ENCODE peak calls at places on chromosomes 2 and 18, in four cellular contexts. One of them, this sample, is unnamed.

GRCh38 chr18:24276994-24277393 is 120.6 kb downstream of the OSBPL1A start:
- DNase-seq in CD4-positive, alpha-beta T cell: no peak
- DNase-seq in GM13976: no peak
- DNase-seq in activated CD8-positive, alpha-beta memory T cell treated with anti-CD3 and anti-CD28 coated beads, Interleukin-2, amount 50 U/mL, for 4 hours: no peak
- DNase-seq in this sample: no peak

GRCh38 chr2:74516070-74516633 is 1.9 kb downstream of the TLX2 start:
- DNase-seq in CD4-positive, alpha-beta T cell: peak
- DNase-seq in GM13976: peak
- DNase-seq in activated CD8-positive, alpha-beta memory T cell treated with anti-CD3 and anti-CD28 coated beads, Interleukin-2, amount 50 U/mL, for 4 hours: peak
- DNase-seq in this sample: no peak

GRCh38 chr2:231163011-231163410 is 35.4 kb upstream of the ARMC9 start:
- DNase-seq in CD4-positive, alpha-beta T cell: no peak
- DNase-seq in GM13976: no peak
- DNase-seq in activated CD8-positive, alpha-beta memory T cell treated with anti-CD3 and anti-CD28 coated beads, Interleukin-2, amount 50 U/mL, for 4 hours: no peak
- DNase-seq in this sample: no peak

GRCh38 chr2:148338544-148338943 is 306.0 kb upstream of the EPC2 start:
- DNase-seq in CD4-positive, alpha-beta T cell: no peak
- DNase-seq in GM13976: no peak
- DNase-seq in activated CD8-positive, alpha-beta memory T cell treated with anti-CD3 and anti-CD28 coated beads, Interleukin-2, amount 50 U/mL, for 4 hours: no peak
- DNase-seq in this sample: no peak

GRCh38 chr18:75491361-75491760 is 63.9 kb upstream of the SMIM21 start:
- DNase-seq in CD4-positive, alpha-beta T cell: no peak
- DNase-seq in GM13976: no peak
- DNase-seq in activated CD8-positive, alpha-beta memory T cell treated with anti-CD3 and anti-CD28 coated beads, Interleukin-2, amount 50 U/mL, for 4 hours: no peak
- DNase-seq in this sample: no peak

GRCh38 chr2:50791271-50791670 is 240.7 kb downstream of the NRXN1 start:
- DNase-seq in CD4-positive, alpha-beta T cell: no peak
- DNase-seq in GM13976: no peak
- DNase-seq in activated CD8-positive, alpha-beta memory T cell treated with anti-CD3 and anti-CD28 coated beads, Interleukin-2, amount 50 U/mL, for 4 hours: no peak
- DNase-seq in this sample: no peak

GRCh38 chr18:62848946-62849345 is 133.6 kb downstream of the PHLPP1 start:
- DNase-seq in CD4-positive, alpha-beta T cell: no peak
- DNase-seq in GM13976: no peak
- DNase-seq in activated CD8-positive, alpha-beta memory T cell treated with anti-CD3 and anti-CD28 coated beads, Interleukin-2, amount 50 U/mL, for 4 hours: no peak
- DNase-seq in this sample: no peak

GRCh38 chr2:238016526-238016925 is 44.3 kb upstream of the SCLY start:
- DNase-seq in CD4-positive, alpha-beta T cell: no peak
- DNase-seq in GM13976: no peak
- DNase-seq in activated CD8-positive, alpha-beta memory T cell treated with anti-CD3 and anti-CD28 coated beads, Interleukin-2, amount 50 U/mL, for 4 hours: no peak
- DNase-seq in this sample: peak

GRCh38 chr2:95390881-95391321 is 11.6 kb upstream of the FAHD2A start:
- DNase-seq in CD4-positive, alpha-beta T cell: no peak
- DNase-seq in GM13976: no peak
- DNase-seq in activated CD8-positive, alpha-beta memory T cell treated with anti-CD3 and anti-CD28 coated beads, Interleukin-2, amount 50 U/mL, for 4 hours: no peak
- DNase-seq in this sample: no peak

GRCh38 chr2:69138247-69138754 is 125.3 kb downstream of the ANTXR1 start:
- DNase-seq in CD4-positive, alpha-beta T cell: no peak
- DNase-seq in GM13976: no peak
- DNase-seq in activated CD8-positive, alpha-beta memory T cell treated with anti-CD3 and anti-CD28 coated beads, Interleukin-2, amount 50 U/mL, for 4 hours: no peak
- DNase-seq in this sample: no peak

GRCh38 chr2:15687720-15688119 is 96.1 kb downstream of the DDX1 start:
- DNase-seq in CD4-positive, alpha-beta T cell: no peak
- DNase-seq in GM13976: no peak
- DNase-seq in activated CD8-positive, alpha-beta memory T cell treated with anti-CD3 and anti-CD28 coated beads, Interleukin-2, amount 50 U/mL, for 4 hours: no peak
- DNase-seq in this sample: no peak

GRCh38 chr2:207640160-207640559 is 15.0 kb upstream of the METTL21A start:
- DNase-seq in CD4-positive, alpha-beta T cell: no peak
- DNase-seq in GM13976: no peak
- DNase-seq in activated CD8-positive, alpha-beta memory T cell treated with anti-CD3 and anti-CD28 coated beads, Interleukin-2, amount 50 U/mL, for 4 hours: no peak
- DNase-seq in this sample: no peak

GRCh38 chr2:20992201-20992711 is 51.6 kb downstream of the APOB start:
- DNase-seq in CD4-positive, alpha-beta T cell: no peak
- DNase-seq in GM13976: no peak
- DNase-seq in activated CD8-positive, alpha-beta memory T cell treated with anti-CD3 and anti-CD28 coated beads, Interleukin-2, amount 50 U/mL, for 4 hours: no peak
- DNase-seq in this sample: no peak

GRCh38 chr2:60479226-60480088 is 74.0 kb downstream of the BCL11A start:
- DNase-seq in CD4-positive, alpha-beta T cell: no peak
- DNase-seq in GM13976: no peak
- DNase-seq in activated CD8-positive, alpha-beta memory T cell treated with anti-CD3 and anti-CD28 coated beads, Interleukin-2, amount 50 U/mL, for 4 hours: no peak
- DNase-seq in this sample: no peak

GRCh38 chr2:74042606-74043005 is 57.9 kb downstream of the TET3 start:
- DNase-seq in CD4-positive, alpha-beta T cell: no peak
- DNase-seq in GM13976: no peak
- DNase-seq in activated CD8-positive, alpha-beta memory T cell treated with anti-CD3 and anti-CD28 coated beads, Interleukin-2, amount 50 U/mL, for 4 hours: no peak
- DNase-seq in this sample: no peak

GRCh38 chr18:22346968-22347611 is 70.6 kb downstream of the CTAGE1 start:
- DNase-seq in CD4-positive, alpha-beta T cell: no peak
- DNase-seq in GM13976: no peak
- DNase-seq in activated CD8-positive, alpha-beta memory T cell treated with anti-CD3 and anti-CD28 coated beads, Interleukin-2, amount 50 U/mL, for 4 hours: no peak
- DNase-seq in this sample: no peak

GRCh38 chr2:96825057-96825456 is 9.0 kb downstream of the CNNM3 start:
- DNase-seq in CD4-positive, alpha-beta T cell: no peak
- DNase-seq in GM13976: no peak
- DNase-seq in activated CD8-positive, alpha-beta memory T cell treated with anti-CD3 and anti-CD28 coated beads, Interleukin-2, amount 50 U/mL, for 4 hours: no peak
- DNase-seq in this sample: no peak

GRCh38 chr2:75450068-75450467 is 110.7 kb downstream of the EVA1A start:
- DNase-seq in CD4-positive, alpha-beta T cell: no peak
- DNase-seq in GM13976: no peak
- DNase-seq in activated CD8-positive, alpha-beta memory T cell treated with anti-CD3 and anti-CD28 coated beads, Interleukin-2, amount 50 U/mL, for 4 hours: no peak
- DNase-seq in this sample: no peak

GRCh38 chr18:40367576-40367975 is 1587.5 kb upstream of the PIK3C3 start:
- DNase-seq in CD4-positive, alpha-beta T cell: no peak
- DNase-seq in GM13976: no peak
- DNase-seq in activated CD8-positive, alpha-beta memory T cell treated with anti-CD3 and anti-CD28 coated beads, Interleukin-2, amount 50 U/mL, for 4 hours: no peak
- DNase-seq in this sample: no peak

GRCh38 chr18:3126457-3127097 is 93.2 kb downstream of the MYOM1 start:
- DNase-seq in CD4-positive, alpha-beta T cell: no peak
- DNase-seq in GM13976: no peak
- DNase-seq in activated CD8-positive, alpha-beta memory T cell treated with anti-CD3 and anti-CD28 coated beads, Interleukin-2, amount 50 U/mL, for 4 hours: no peak
- DNase-seq in this sample: no peak

GRCh38 chr2:42492691-42493467 is 903 bp downstream of the KCNG3 start:
- DNase-seq in CD4-positive, alpha-beta T cell: peak
- DNase-seq in GM13976: peak
- DNase-seq in activated CD8-positive, alpha-beta memory T cell treated with anti-CD3 and anti-CD28 coated beads, Interleukin-2, amount 50 U/mL, for 4 hours: peak
- DNase-seq in this sample: no peak

GRCh38 chr2:72561621-72562318 is 264.1 kb downstream of the EXOC6B start:
- DNase-seq in CD4-positive, alpha-beta T cell: no peak
- DNase-seq in GM13976: no peak
- DNase-seq in activated CD8-positive, alpha-beta memory T cell treated with anti-CD3 and anti-CD28 coated beads, Interleukin-2, amount 50 U/mL, for 4 hours: no peak
- DNase-seq in this sample: no peak

GRCh38 chr2:174350018-174350417 is 15.3 kb downstream of the SP9 start:
- DNase-seq in CD4-positive, alpha-beta T cell: no peak
- DNase-seq in GM13976: no peak
- DNase-seq in activated CD8-positive, alpha-beta memory T cell treated with anti-CD3 and anti-CD28 coated beads, Interleukin-2, amount 50 U/mL, for 4 hours: no peak
- DNase-seq in this sample: no peak

GRCh38 chr2:1541812-1542211 is 128.5 kb downstream of the TPO start:
- DNase-seq in CD4-positive, alpha-beta T cell: no peak
- DNase-seq in GM13976: no peak
- DNase-seq in activated CD8-positive, alpha-beta memory T cell treated with anti-CD3 and anti-CD28 coated beads, Interleukin-2, amount 50 U/mL, for 4 hours: no peak
- DNase-seq in this sample: peak

GRCh38 chr2:231132126-231132525 is 7.3 kb upstream of the HTR2B start:
- DNase-seq in CD4-positive, alpha-beta T cell: no peak
- DNase-seq in GM13976: no peak
- DNase-seq in activated CD8-positive, alpha-beta memory T cell treated with anti-CD3 and anti-CD28 coated beads, Interleukin-2, amount 50 U/mL, for 4 hours: no peak
- DNase-seq in this sample: no peak

GRCh38 chr2:112150447-112150846 is 12.3 kb downstream of the FBLN7 start:
- DNase-seq in CD4-positive, alpha-beta T cell: no peak
- DNase-seq in GM13976: no peak
- DNase-seq in activated CD8-positive, alpha-beta memory T cell treated with anti-CD3 and anti-CD28 coated beads, Interleukin-2, amount 50 U/mL, for 4 hours: no peak
- DNase-seq in this sample: no peak

GRCh38 chr2:215609089-215610032 is 173.5 kb upstream of the FN1 start:
- DNase-seq in CD4-positive, alpha-beta T cell: no peak
- DNase-seq in GM13976: no peak
- DNase-seq in activated CD8-positive, alpha-beta memory T cell treated with anti-CD3 and anti-CD28 coated beads, Interleukin-2, amount 50 U/mL, for 4 hours: no peak
- DNase-seq in this sample: no peak

GRCh38 chr18:27225947-27226481 is 40.9 kb upstream of the CHST9 start:
- DNase-seq in CD4-positive, alpha-beta T cell: no peak
- DNase-seq in GM13976: no peak
- DNase-seq in activated CD8-positive, alpha-beta memory T cell treated with anti-CD3 and anti-CD28 coated beads, Interleukin-2, amount 50 U/mL, for 4 hours: no peak
- DNase-seq in this sample: no peak

GRCh38 chr18:68040198-68040597 is 523.7 kb upstream of the DSEL start:
- DNase-seq in CD4-positive, alpha-beta T cell: no peak
- DNase-seq in GM13976: no peak
- DNase-seq in activated CD8-positive, alpha-beta memory T cell treated with anti-CD3 and anti-CD28 coated beads, Interleukin-2, amount 50 U/mL, for 4 hours: no peak
- DNase-seq in this sample: no peak

GRCh38 chr2:12321017-12321641 is 395.6 kb upstream of the TRIB2 start:
- DNase-seq in CD4-positive, alpha-beta T cell: no peak
- DNase-seq in GM13976: no peak
- DNase-seq in activated CD8-positive, alpha-beta memory T cell treated with anti-CD3 and anti-CD28 coated beads, Interleukin-2, amount 50 U/mL, for 4 hours: no peak
- DNase-seq in this sample: no peak

GRCh38 chr2:128425731-128426620 is 107.3 kb upstream of the HS6ST1 start:
- DNase-seq in CD4-positive, alpha-beta T cell: no peak
- DNase-seq in GM13976: no peak
- DNase-seq in activated CD8-positive, alpha-beta memory T cell treated with anti-CD3 and anti-CD28 coated beads, Interleukin-2, amount 50 U/mL, for 4 hours: peak
- DNase-seq in this sample: no peak

GRCh38 chr2:192243488-192243887 is 48.8 kb upstream of the TMEFF2 start:
- DNase-seq in CD4-positive, alpha-beta T cell: no peak
- DNase-seq in GM13976: no peak
- DNase-seq in activated CD8-positive, alpha-beta memory T cell treated with anti-CD3 and anti-CD28 coated beads, Interleukin-2, amount 50 U/mL, for 4 hours: no peak
- DNase-seq in this sample: no peak

GRCh38 chr18:69628774-69629359 is 228.2 kb downstream of the DOK6 start:
- DNase-seq in CD4-positive, alpha-beta T cell: no peak
- DNase-seq in GM13976: no peak
- DNase-seq in activated CD8-positive, alpha-beta memory T cell treated with anti-CD3 and anti-CD28 coated beads, Interleukin-2, amount 50 U/mL, for 4 hours: no peak
- DNase-seq in this sample: peak

This sample was measured in NCI-H1092 treated with DMSO at 0.1 percent for 48 hours.